ENCODE peak calls at places on chromosome 5, in five cellular contexts. K is WERI-Rb-1; W is stimulated activated CD8-positive, alpha-beta memory T cell treated with anti-CD3 and anti-CD28 coated beads, Interleukin-12 subunit alpha, Interleukin-12 subunit beta, amount 100 ng/mL, for 4 hours; T is mesenteric fat pad; B is M059J. J is an unnamed sample.

GRCh38 chr5:176653401-176653800 is 6.1 kb downstream of the TSPAN17 start:
- DNase-seq in B (no peak), W (peak; percentile 80), T (no peak), K (no peak), J (no peak)

GRCh38 chr5:78182838-78183237 is 111.7 kb downstream of the AP3B1 start:
- DNase-seq in T (no peak), K (no peak), B (no peak), W (no peak), J (no peak)

GRCh38 chr5:119368238-119368630 is 12.4 kb downstream of the TNFAIP8 start:
- DNase-seq in W (no peak), K (no peak), T (no peak), B (no peak), J (no peak)

GRCh38 chr5:180785794-180786221 is 16.8 kb downstream of the MGAT1 start:
- DNase-seq in T (no peak), B (peak; percentile 77), W (no peak), K (no peak), J (no peak)

GRCh38 chr5:77426670-77427069 is 65.4 kb downstream of the WDR41 start:
- DNase-seq in T (no peak), W (no peak), K (peak; percentile 71), B (peak; percentile 76), J (no peak)

GRCh38 chr5:148846930-148847329 is 20.5 kb downstream of the ADRB2 start:
- DNase-seq in B (peak; percentile 36), K (no peak), T (no peak), W (no peak), J (no peak)

GRCh38 chr5:158553195-158553945 is 546.3 kb downstream of the EBF1 start:
- DNase-seq in K (no peak), B (no peak), T (no peak), W (no peak), J (no peak)

GRCh38 chr5:168798065-168799023 is 219.2 kb upstream of the PANK3 start:
- DNase-seq in K (no peak), B (no peak), T (no peak), W (no peak), J (no peak)

GRCh38 chr5:140926211-140926902 is at the start of gene PCDHAC1:
- DNase-seq in T (peak; percentile 93), K (peak; percentile 94), W (no peak), B (peak; percentile 61), J (peak; percentile 83)

GRCh38 chr5:154595662-154596061 is 117.6 kb upstream of the HAND1 start:
- DNase-seq in K (peak; percentile 89), B (no peak), T (no peak), W (no peak), J (no peak)

J was measured in coronary artery.